ENCODE peak calls at places on chromosomes 1 and 21, in four cellular contexts. One of them, this sample, is unnamed.

GRCh38 chr1:154193821-154194220 is 1.9 kb upstream of the TPM3 start:
- DNase-seq in right lobe of liver: no peak
- DNase-seq in stomach: peak; percentile 46
- DNase-seq in ovary: no peak
- DNase-seq in this sample: peak; percentile 76

GRCh38 chr1:9066945-9067807 is 2.3 kb downstream of the SLC2A5 start:
- DNase-seq in right lobe of liver: no peak
- DNase-seq in stomach: no peak
- DNase-seq in ovary: peak; percentile 82
- DNase-seq in this sample: peak; percentile 87

GRCh38 chr21:27423906-27424595 is 457.2 kb upstream of the ADAMTS5 start:
- DNase-seq in right lobe of liver: no peak
- DNase-seq in stomach: no peak
- DNase-seq in ovary: no peak
- DNase-seq in this sample: no peak

GRCh38 chr1:185409763-185410528 is 92.9 kb upstream of the IVNS1ABP start:
- DNase-seq in right lobe of liver: no peak
- DNase-seq in stomach: no peak
- DNase-seq in ovary: no peak
- DNase-seq in this sample: no peak

GRCh38 chr21:26130249-26130896 is 40.2 kb downstream of the APP start:
- DNase-seq in right lobe of liver: no peak
- DNase-seq in stomach: no peak
- DNase-seq in ovary: no peak
- DNase-seq in this sample: no peak

GRCh38 chr21:45590726-45591618 is 48.7 kb upstream of the SLC19A1 start:
- DNase-seq in right lobe of liver: peak; percentile 2
- DNase-seq in stomach: no peak
- DNase-seq in ovary: peak; percentile 73
- DNase-seq in this sample: no peak

GRCh38 chr1:198540580-198540979 is at the start of gene ATP6V1G3:
- DNase-seq in right lobe of liver: no peak
- DNase-seq in stomach: no peak
- DNase-seq in ovary: no peak
- DNase-seq in this sample: no peak

GRCh38 chr21:23887709-23888303 is 1719.5 kb downstream of the MRPL39 start:
- DNase-seq in right lobe of liver: no peak
- DNase-seq in stomach: no peak
- DNase-seq in ovary: no peak
- DNase-seq in this sample: no peak

GRCh38 chr1:23187637-23188036 is 19.0 kb upstream of the LUZP1 start:
- DNase-seq in right lobe of liver: peak; percentile 65
- DNase-seq in stomach: no peak
- DNase-seq in ovary: no peak
- DNase-seq in this sample: no peak

DNA sequence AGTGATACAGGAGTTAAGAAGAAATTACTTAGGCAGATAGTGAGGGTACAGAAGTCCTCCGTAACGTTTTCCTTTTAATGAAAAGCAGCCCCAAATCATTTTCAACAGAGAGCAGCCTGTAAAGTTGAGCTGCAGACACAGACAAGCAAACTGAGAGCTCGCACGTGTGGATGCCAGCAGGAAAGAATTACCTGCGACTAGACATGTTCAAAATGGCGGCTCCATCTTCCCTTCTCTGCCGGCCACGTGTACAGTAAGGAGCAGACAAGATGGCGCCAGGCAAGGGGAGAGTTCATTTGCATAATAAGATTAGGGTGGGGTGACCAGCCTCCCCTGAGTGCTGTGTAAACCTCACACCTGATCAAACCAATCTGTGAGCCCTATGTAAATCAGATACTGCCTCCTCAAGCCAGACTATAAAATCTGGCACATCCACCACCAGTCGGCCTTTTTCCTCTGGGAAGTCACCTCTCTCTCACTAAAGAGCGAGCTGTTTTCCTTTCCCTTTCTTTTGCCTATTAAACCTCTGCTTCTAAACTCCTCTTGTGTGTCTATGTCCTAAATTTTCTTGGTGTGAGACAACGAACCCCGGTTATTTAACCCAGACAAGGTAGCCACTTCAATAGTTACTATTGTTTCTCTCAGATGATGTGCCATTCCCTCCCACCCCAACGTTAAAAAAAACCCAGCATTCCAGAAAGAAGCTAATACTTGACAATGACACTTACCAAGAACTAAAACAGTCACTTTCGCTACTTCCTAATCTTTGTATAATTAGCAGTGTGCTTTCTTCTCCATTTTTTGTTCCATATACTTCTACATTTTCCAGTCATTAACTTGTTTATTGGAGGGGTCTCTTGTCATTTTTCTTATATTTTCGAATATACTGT is 27.4 kb downstream of the DUSP10 start:
- DNase-seq in right lobe of liver: no peak
- DNase-seq in stomach: no peak
- DNase-seq in ovary: no peak
- DNase-seq in this sample: peak; percentile 69
- H3K27ac ChIP-seq in right lobe of liver: peak overlapping the region; percentile 97
- H3K27ac ChIP-seq in stomach: no peak overlapping the region
- H3K27ac ChIP-seq in ovary: no peak overlapping the region
- H3K27ac ChIP-seq in this sample: no peak overlapping the region

GRCh38 chr1:170131984-170132383 is 13.8 kb upstream of the NTMT2 start:
- DNase-seq in right lobe of liver: no peak
- DNase-seq in stomach: no peak
- DNase-seq in ovary: no peak
- DNase-seq in this sample: no peak

GRCh38 chr1:170122366-170122765 is 23.4 kb upstream of the NTMT2 start:
- DNase-seq in right lobe of liver: no peak
- DNase-seq in stomach: no peak
- DNase-seq in ovary: no peak
- DNase-seq in this sample: no peak

GRCh38 chr1:170125269-170125668 is 20.5 kb upstream of the NTMT2 start:
- DNase-seq in right lobe of liver: no peak
- DNase-seq in stomach: no peak
- DNase-seq in ovary: no peak
- DNase-seq in this sample: no peak

GRCh38 chr1:170131450-170131849 is 14.3 kb upstream of the NTMT2 start:
- DNase-seq in right lobe of liver: no peak
- DNase-seq in stomach: no peak
- DNase-seq in ovary: no peak
- DNase-seq in this sample: no peak

GRCh38 chr1:170126691-170127090 is 19.1 kb upstream of the NTMT2 start:
- DNase-seq in right lobe of liver: no peak
- DNase-seq in stomach: no peak
- DNase-seq in ovary: no peak
- DNase-seq in this sample: no peak
- TF ChIP-seq CTCF in right lobe of liver: no peak
- TF ChIP-seq CTCF in stomach: no peak
- TF ChIP-seq CTCF in ovary: no peak
- TF ChIP-seq CTCF in this sample: no peak

DNA sequence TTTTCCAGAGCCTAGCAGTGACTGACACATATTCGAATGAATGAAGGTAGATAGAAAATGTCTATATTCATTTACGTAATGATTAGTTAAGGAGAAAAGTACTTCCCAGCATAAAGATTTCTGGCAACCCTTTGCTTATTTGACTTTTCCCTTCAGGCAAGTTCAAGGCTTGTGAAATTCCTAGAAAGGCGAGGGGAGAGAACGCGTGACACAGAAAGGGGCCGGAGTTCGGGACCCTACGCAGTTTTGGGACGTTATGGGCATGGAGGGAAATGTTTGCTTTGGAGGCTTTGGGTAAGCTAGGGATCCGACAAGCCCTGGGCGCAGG is 472 bp upstream of the USP25 start:
- DNase-seq in right lobe of liver: no peak
- DNase-seq in stomach: no peak
- DNase-seq in ovary: no peak
- DNase-seq in this sample: no peak
- TF ChIP-seq POLR2A in right lobe of liver: no peak
- TF ChIP-seq POLR2A in stomach: no peak
- TF ChIP-seq POLR2A in ovary: no peak
- TF ChIP-seq POLR2A in this sample: no peak

GRCh38 chr1:116494745-116495144 is 76.1 kb downstream of the CD58 start:
- DNase-seq in right lobe of liver: peak; percentile 76
- DNase-seq in stomach: no peak
- DNase-seq in ovary: no peak
- DNase-seq in this sample: no peak

GRCh38 chr1:116493484-116494350 is 77.1 kb downstream of the CD58 start:
- DNase-seq in right lobe of liver: no peak
- DNase-seq in stomach: no peak
- DNase-seq in ovary: no peak
- DNase-seq in this sample: no peak

GRCh38 chr1:116494351-116494692 is 76.5 kb downstream of the CD58 start:
- DNase-seq in right lobe of liver: no peak
- DNase-seq in stomach: no peak
- DNase-seq in ovary: no peak
- DNase-seq in this sample: no peak

GRCh38 chr1:116491985-116492811 is 78.6 kb downstream of the CD58 start:
- DNase-seq in right lobe of liver: no peak
- DNase-seq in stomach: no peak
- DNase-seq in ovary: no peak
- DNase-seq in this sample: no peak

DNA sequence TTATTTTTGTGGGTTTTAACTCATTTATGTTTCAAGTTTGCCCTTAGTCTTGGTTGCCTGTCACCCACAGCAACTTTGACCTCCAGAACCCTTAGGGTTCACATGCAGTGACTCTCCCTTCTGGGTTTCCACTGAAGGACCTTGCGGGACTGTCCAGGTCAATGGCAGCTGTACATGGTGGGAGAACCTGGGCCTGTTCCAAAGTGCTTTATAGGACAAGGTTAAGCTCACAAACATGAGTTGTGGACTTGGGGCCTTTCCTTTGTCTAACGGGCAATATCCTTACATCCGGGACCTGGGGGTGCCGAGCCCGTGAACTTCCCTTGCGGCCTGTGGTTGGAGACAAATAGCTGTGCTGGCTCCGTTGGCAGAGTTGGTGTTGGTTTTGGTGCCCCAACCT is 77.8 kb downstream of the CD58 start:
- DNase-seq in right lobe of liver: no peak
- DNase-seq in stomach: no peak
- DNase-seq in ovary: no peak
- DNase-seq in this sample: no peak
- H3K27ac ChIP-seq in right lobe of liver: no peak overlapping the region
- H3K27ac ChIP-seq in stomach: no peak overlapping the region
- H3K27ac ChIP-seq in ovary: no peak overlapping the region
- H3K27ac ChIP-seq in this sample: no peak overlapping the region

DNA sequence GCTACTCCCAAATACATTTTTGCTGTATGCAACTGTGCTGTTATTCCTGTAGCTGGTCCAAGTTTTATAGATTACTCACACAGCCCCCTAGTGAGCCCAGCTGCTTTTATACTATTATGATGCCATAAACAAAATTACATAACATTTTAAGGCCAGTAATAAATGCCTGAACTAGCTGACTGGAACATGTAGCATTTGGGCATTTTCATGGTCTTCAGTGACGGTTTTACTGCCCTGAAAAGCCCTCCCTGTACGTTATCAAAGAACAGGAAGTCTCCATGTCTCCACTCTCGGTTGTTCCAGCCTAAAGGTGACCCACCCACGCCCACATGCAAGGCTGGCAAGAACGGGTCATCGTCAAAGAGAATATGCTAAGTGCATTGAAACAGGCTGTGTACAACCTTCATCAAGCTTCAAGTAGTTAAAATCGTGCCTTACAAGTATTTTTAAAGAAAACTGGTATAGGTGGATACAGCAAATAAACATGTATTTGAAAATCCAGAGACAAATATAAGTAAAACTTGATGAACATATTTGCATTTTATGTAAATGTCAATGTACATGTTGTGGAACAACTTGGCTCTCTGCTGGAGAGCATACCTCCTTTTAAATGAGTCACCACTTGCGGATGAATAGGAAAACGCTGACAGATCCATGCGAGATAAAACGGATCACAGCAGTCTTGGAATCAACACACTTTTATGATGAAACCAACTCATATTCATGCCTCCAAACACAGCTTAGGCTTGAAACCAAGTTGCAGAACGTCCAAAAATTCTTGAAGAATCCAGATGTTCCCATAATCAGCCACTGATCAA is 520.5 kb downstream of the SMYD3 start:
- DNase-seq in right lobe of liver: no peak
- DNase-seq in stomach: no peak
- DNase-seq in ovary: no peak
- DNase-seq in this sample: no peak
- TF ChIP-seq CTCF in right lobe of liver: no peak
- TF ChIP-seq CTCF in stomach: no peak
- TF ChIP-seq CTCF in ovary: no peak
- TF ChIP-seq CTCF in this sample: no peak

GRCh38 chr1:247330548-247331171 is 1.0 kb downstream of the ZNF496 start:
- DNase-seq in right lobe of liver: no peak
- DNase-seq in stomach: no peak
- DNase-seq in ovary: peak; percentile 45
- DNase-seq in this sample: peak; percentile 48

GRCh38 chr1:247331172-247331525 is 518 bp downstream of the ZNF496 start:
- DNase-seq in right lobe of liver: peak; percentile 81
- DNase-seq in stomach: peak; percentile 79
- DNase-seq in ovary: peak; percentile 79
- DNase-seq in this sample: peak; percentile 87

GRCh38 chr1:247332215-247332900 is 691 bp upstream of the ZNF496 start:
- DNase-seq in right lobe of liver: peak; percentile 62
- DNase-seq in stomach: peak; percentile 54
- DNase-seq in ovary: peak; percentile 74
- DNase-seq in this sample: peak; percentile 53

GRCh38 chr1:247332901-247333361 is 1.3 kb upstream of the ZNF496 start:
- DNase-seq in right lobe of liver: no peak
- DNase-seq in stomach: peak; percentile 38
- DNase-seq in ovary: no peak
- DNase-seq in this sample: peak; percentile 62

GRCh38 chr1:247331526-247332214 is at the start of gene ZNF496:
- DNase-seq in right lobe of liver: peak; percentile 74
- DNase-seq in stomach: peak; percentile 66
- DNase-seq in ovary: peak; percentile 90
- DNase-seq in this sample: peak; percentile 87
- TF ChIP-seq POLR2A in right lobe of liver: no peak
- TF ChIP-seq POLR2A in stomach: no peak
- TF ChIP-seq POLR2A in ovary: peak; percentile 53
- TF ChIP-seq POLR2A in this sample: no peak

DNA sequence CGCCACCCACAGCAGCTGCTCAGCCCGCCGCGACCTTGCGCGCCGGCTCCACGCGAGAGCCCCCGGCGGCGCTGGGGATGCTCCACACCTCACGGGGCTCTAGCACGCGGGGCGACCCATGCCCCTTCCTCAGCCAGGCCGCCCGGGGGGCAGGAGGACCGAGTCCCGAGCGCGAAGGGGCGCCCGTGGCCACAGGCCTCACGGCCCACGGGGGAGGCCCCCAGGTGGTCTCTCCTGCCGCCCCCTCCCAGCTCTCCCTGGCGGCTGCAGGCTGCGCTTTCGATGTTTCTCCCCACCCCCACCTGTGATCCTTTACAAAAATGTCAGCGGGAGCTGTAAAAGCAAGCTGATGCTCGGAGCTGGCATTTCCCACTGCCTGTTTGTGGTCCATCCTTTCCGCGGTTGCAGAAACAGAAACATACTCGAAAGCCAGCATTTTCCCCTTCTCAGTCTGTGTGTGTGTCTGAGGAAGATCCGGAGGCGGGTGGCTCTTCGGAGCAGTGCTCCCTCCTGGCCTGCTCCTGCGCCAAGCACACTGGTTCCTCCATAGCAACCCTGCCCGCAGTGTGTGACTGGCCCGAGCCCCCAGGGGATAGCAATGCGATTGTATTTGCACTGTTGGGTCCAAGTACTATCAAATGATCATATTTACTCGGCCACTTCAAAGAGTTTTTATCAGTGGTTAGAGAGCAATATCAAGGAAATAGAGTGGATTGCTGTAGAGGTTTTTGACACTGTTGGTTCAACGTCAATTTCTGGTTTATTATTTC is 2.1 kb downstream of the KIF26B start:
- DNase-seq in right lobe of liver: no peak
- DNase-seq in stomach: peak; percentile 51
- DNase-seq in ovary: no peak
- DNase-seq in this sample: no peak
- H3K27ac ChIP-seq in right lobe of liver: no peak overlapping the region
- H3K27ac ChIP-seq in stomach: peak overlapping the region; percentile 68
- H3K27ac ChIP-seq in ovary: no peak overlapping the region
- H3K27ac ChIP-seq in this sample: no peak overlapping the region

This sample was measured in testis.